ENCODE peak calls at places on chromosomes 13 and 19, in eight cellular contexts. P is OCI-LY7, F is endodermal cell, L is brain microvascular endothelial cell, W is pancreas, V is PC-9, J is HepG2, N is suprapubic skin. R is an unnamed sample.

GRCh38 chr19:3944018-3944721 is 11.3 kb downstream of the NMRK2 start:
- DNase-seq in F (no peak), J (no peak), L (no peak), N (no peak), V (no peak), P (no peak), W (no peak), R (no peak)

GRCh38 chr13:36543671-36544070 is 111.4 kb downstream of the CCNA1 start:
- DNase-seq in J (no peak), P (no peak), W (no peak), F (no peak), V (no peak), N (no peak), L (no peak), R (no peak)

GRCh38 chr13:60571571-60571970 is 174.6 kb downstream of the TDRD3 start:
- DNase-seq in J (no peak), W (no peak), P (no peak), F (no peak), N (no peak), L (no peak), V (no peak), R (no peak)

GRCh38 chr19:33876192-33876591 is 79.5 kb downstream of the KCTD15 start:
- DNase-seq in W (no peak), F (no peak), P (no peak), V (no peak), L (no peak), N (no peak), J (no peak), R (no peak)

GRCh38 chr13:113187905-113188595 is 20.4 kb downstream of the PCID2 start:
- DNase-seq in P (no peak), W (no peak), V (no peak), J (no peak), F (no peak), L (peak; percentile 84), N (no peak), R (no peak)

GRCh38 chr19:30362156-30362754 is 9.9 kb upstream of the ZNF536 start:
- DNase-seq in F (peak; percentile 30), L (no peak), W (no peak), P (no peak), N (peak; percentile 37), V (no peak), J (no peak), R (no peak)

GRCh38 chr13:23618341-23618740 is 48.1 kb downstream of the TNFRSF19 start:
- DNase-seq in N (no peak), F (no peak), P (no peak), V (no peak), W (no peak), L (peak; percentile 99), J (no peak), R (peak; percentile 90)

GRCh38 chr13:26605845-26606244 is 48.4 kb downstream of the WASF3 start:
- DNase-seq in V (no peak), F (peak; percentile 83), P (peak; percentile 21), L (no peak), N (no peak), J (peak; percentile 12), W (no peak), R (no peak)

GRCh38 chr19:44845286-44845611 is 848 bp upstream of the NECTIN2 start:
- DNase-seq in P (no peak), V (no peak), J (no peak), L (no peak), F (no peak), W (no peak), N (peak; percentile 83), R (no peak)

GRCh38 chr13:113224486-113224885 is 15.1 kb downstream of the CUL4A start:
- DNase-seq in N (peak; percentile 44), V (no peak), W (no peak), F (no peak), J (no peak), L (no peak), P (no peak), R (no peak)

GRCh38 chr19:3586707-3587346 is 1.5 kb downstream of the GIPC3 start:
- DNase-seq in L (no peak), N (no peak), W (no peak), F (no peak), J (no peak), P (no peak), V (no peak), R (no peak)

GRCh38 chr19:13117176-13117771 is 734 bp upstream of the TRMT1 start:
- DNase-seq in L (no peak), P (no peak), F (no peak), N (no peak), J (no peak), W (no peak), V (no peak), R (no peak)

GRCh38 chr13:31905896-31906295 is 125.7 kb upstream of the FRY start:
- DNase-seq in W (no peak), F (no peak), N (no peak), L (no peak), V (no peak), J (no peak), P (no peak), R (no peak)

GRCh38 chr13:112252744-112253590 is 123.2 kb upstream of the SPACA7 start:
- DNase-seq in N (peak; percentile 63), V (no peak), L (no peak), W (no peak), P (no peak), J (no peak), F (no peak), R (no peak)

GRCh38 chr19:16263115-16263839 is 61.3 kb upstream of the KLF2 start:
- DNase-seq in J (no peak), L (no peak), F (no peak), N (no peak), P (peak; percentile 78), W (no peak), V (no peak), R (no peak)

GRCh38 chr13:39037880-39038568 is at the start of the genes NHLRC3 and PROSER1:
- DNase-seq in N (peak; percentile 95), J (peak; percentile 84), L (peak; percentile 83), P (peak; percentile 97), F (peak; percentile 93), V (peak; percentile 88), W (peak; percentile 90), R (peak; percentile 76)
- TF ChIP-seq CTCF in N (no peak), J (no peak), L (no peak), P (no peak), F (no peak), V (no peak), W (no peak), R (no peak)

DNA sequence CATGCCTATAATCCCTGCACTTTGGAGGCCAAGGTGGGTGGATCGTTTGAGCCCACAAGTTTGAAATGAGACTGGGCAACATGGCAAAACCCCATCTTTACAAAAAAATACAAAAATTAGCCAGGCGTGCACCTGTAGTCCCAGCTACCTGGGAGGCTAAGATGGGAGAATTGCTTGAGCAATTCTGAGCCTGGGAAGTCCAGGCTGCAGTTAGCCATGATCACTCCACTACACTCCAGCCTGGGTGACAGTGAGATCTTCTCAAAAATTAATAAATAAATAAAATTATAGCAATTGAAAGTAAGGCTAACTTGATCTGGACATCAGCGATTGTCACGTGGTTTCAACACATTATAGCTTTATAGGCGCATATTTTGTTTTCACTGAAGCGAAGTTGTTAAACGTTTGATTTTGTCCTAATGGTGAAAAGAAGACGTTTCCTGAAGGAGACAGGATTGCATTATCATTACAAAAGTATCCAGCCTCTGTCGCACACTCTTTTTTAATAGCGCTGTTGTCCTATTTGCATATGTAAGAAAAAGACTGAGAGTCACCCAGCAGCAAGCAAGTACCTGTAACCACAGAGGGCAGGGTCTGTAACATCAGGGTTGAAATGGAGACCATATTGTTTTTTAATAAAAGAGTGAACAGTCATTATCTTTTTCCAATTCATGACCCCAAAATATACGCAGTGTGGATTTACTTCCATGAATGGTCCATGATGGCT is 335.7 kb downstream of the DCT start:
- DNase-seq in L (no peak), P (no peak), N (no peak), J (no peak), V (no peak), W (no peak), F (peak; percentile 66), R (no peak)
- H3K4me3 ChIP-seq in L (no peak overlapping the region), P (no peak overlapping the region), N (no peak overlapping the region), J (no peak overlapping the region), V (no peak overlapping the region), W (no peak overlapping the region), F (no peak overlapping the region), R (no peak overlapping the region)

GRCh38 chr13:39051157-39051556 is 12.9 kb downstream of the NHLRC3 start:
- DNase-seq in V (no peak), J (peak; percentile 13), W (no peak), F (no peak), L (no peak), N (no peak), P (peak; percentile 60), R (peak; percentile 9)
- H3K36me3 ChIP-seq in V (no peaks in the 10 kb centered on the region), J (no peaks in the 10 kb centered on the region), W (no peaks in the 10 kb centered on the region), F (peaks cover 3% of the 10 kb centered on the region), L (no peaks in the 10 kb centered on the region), N (no peaks in the 10 kb centered on the region), P (peaks cover 40% of the 10 kb centered on the region), R (no peaks in the 10 kb centered on the region)

GRCh38 chr19:47247308-47247990 is 8.9 kb upstream of the CCDC9 start:
- DNase-seq in N (peak; percentile 93), L (peak; percentile 74), W (peak; percentile 93), V (peak; percentile 72), P (peak; percentile 79), F (peak; percentile 92), J (peak; percentile 56), R (no peak)
- TF ChIP-seq CTCF in N (peak; percentile 91), L (peak; percentile 96), W (peak; percentile 89), V (peak; percentile 98), P (peak; percentile 99), F (peak; percentile 98), J (peak; percentile 79), R (peak; percentile 97)

R was measured in kidney epithelial cell.